ENCODE peak calls at places on chromosomes 1 and 21, in nine cellular contexts. H is left lung; C is GM03348; O is CD4-positive, alpha-beta T cell; U is progenitor cell of endocrine pancreas; J is kidney tubule cell; P is ascending aorta; M is astrocyte; B is effector CD4-positive, alpha-beta T cell. Q is an unnamed sample.
A peak's percentile ranks its signal among the peaks of the same experiment; 100 is the strongest.

GRCh38 chr1:207289756-207290155 is 31.7 kb upstream of the CD55 start:
- DNase-seq in H (no peak), C (no peak), O (no peak), U (no peak), J (no peak), P (no peak), M (no peak), B (no peak), Q (no peak)

GRCh38 chr1:113095790-113096455 is 22.9 kb downstream of the LRIG2 start:
- DNase-seq in H (no peak), C (no peak), O (no peak), U (no peak), J (no peak), P (no peak), M (no peak), B (no peak), Q (no peak)

GRCh38 chr1:116167625-116168276 is 56.6 kb downstream of the MAB21L3 start:
- DNase-seq in H (peak; percentile 80), C (peak; percentile 33), O (no peak), U (peak; percentile 15), J (peak; percentile 34), P (no peak), M (no peak), B (no peak), Q (no peak)

GRCh38 chr1:17031436-17031835 is 19.7 kb upstream of the ATP13A2 start:
- DNase-seq in H (no peak), C (no peak), O (no peak), U (no peak), J (no peak), P (no peak), M (no peak), B (no peak), Q (no peak)

GRCh38 chr1:17027403-17027802 is 15.7 kb upstream of the ATP13A2 start:
- DNase-seq in H (no peak), C (peak; percentile 68), O (no peak), U (no peak), J (no peak), P (no peak), M (no peak), B (no peak), Q (no peak)

GRCh38 chr21:43890042-43890441 is 25.0 kb downstream of the AGPAT3 start:
- DNase-seq in H (no peak), C (no peak), O (no peak), U (no peak), J (no peak), P (no peak), M (no peak), B (no peak), Q (no peak)

GRCh38 chr1:115074839-115075534 is 14.3 kb downstream of the TSPAN2 start:
- DNase-seq in H (no peak), C (no peak), O (no peak), U (no peak), J (no peak), P (no peak), M (peak; percentile 19), B (no peak), Q (no peak)

GRCh38 chr21:44900559-44901251 is 20.0 kb downstream of the ITGB2 start:
- DNase-seq in H (peak; percentile 51), C (no peak), O (no peak), U (no peak), J (no peak), P (no peak), M (no peak), B (no peak), Q (no peak)

GRCh38 chr1:197145451-197146029 is 929 bp downstream of the ASPM start:
- DNase-seq in H (no peak), C (no peak), O (no peak), U (no peak), J (no peak), P (no peak), M (no peak), B (no peak), Q (no peak)

GRCh38 chr1:119367332-119368124 is 1.1 kb upstream of the HAO2 start:
- DNase-seq in H (no peak), C (peak; percentile 82), O (no peak), U (no peak), J (peak; percentile 60), P (no peak), M (peak; percentile 23), B (no peak), Q (peak; percentile 15)

GRCh38 chr1:43861337-43861736 is 72.3 kb upstream of the ARTN start:
- DNase-seq in H (no peak), C (peak; percentile 36), O (no peak), U (no peak), J (peak; percentile 23), P (no peak), M (peak; percentile 61), B (no peak), Q (peak; percentile 48)

GRCh38 chr1:109931189-109931672 is 20.6 kb downstream of the CSF1 start:
- DNase-seq in H (peak; percentile 85), C (peak; percentile 52), O (no peak), U (peak; percentile 81), J (peak; percentile 82), P (no peak), M (peak; percentile 68), B (no peak), Q (peak; percentile 42)

GRCh38 chr1:156959414-156959813 is 39.0 kb downstream of the LRRC71 start:
- DNase-seq in H (no peak), C (peak; percentile 33), O (no peak), U (no peak), J (no peak), P (no peak), M (no peak), B (no peak), Q (no peak)

GRCh38 chr1:62832276-62832675 is 48.3 kb downstream of the ATG4C start:
- DNase-seq in H (no peak), C (no peak), O (no peak), U (no peak), J (no peak), P (no peak), M (no peak), B (no peak), Q (no peak)

GRCh38 chr21:33127154-33127893 is 57.4 kb downstream of the OLIG1 start:
- DNase-seq in H (peak; percentile 84), C (peak; percentile 83), O (peak; percentile 57), U (peak; percentile 62), J (peak; percentile 75), P (no peak), M (peak; percentile 25), B (peak; percentile 24), Q (peak; percentile 38)

GRCh38 chr1:173549813-173550212 is 53.1 kb downstream of the SLC9C2 start:
- DNase-seq in H (no peak), C (no peak), O (no peak), U (no peak), J (no peak), P (no peak), M (no peak), B (no peak), Q (no peak)

GRCh38 chr1:70038025-70038424 is 167.4 kb downstream of the LRRC40 start:
- DNase-seq in H (no peak), C (no peak), O (no peak), U (no peak), J (peak; percentile 14), P (no peak), M (peak; percentile 28), B (no peak), Q (peak; percentile 48)

GRCh38 chr1:180003026-180003695 is 48.6 kb downstream of the CEP350 start:
- DNase-seq in H (no peak), C (no peak), O (no peak), U (no peak), J (peak; percentile 4), P (no peak), M (no peak), B (no peak), Q (no peak)

GRCh38 chr1:7555391-7556185 is 215.5 kb upstream of the VAMP3 start:
- DNase-seq in H (no peak), C (no peak), O (no peak), U (no peak), J (no peak), P (no peak), M (no peak), B (no peak), Q (no peak)

GRCh38 chr1:155322571-155322952 is 1.9 kb downstream of the RUSC1 start:
- DNase-seq in H (peak; percentile 84), C (peak; percentile 53), O (no peak), U (no peak), J (peak; percentile 37), P (no peak), M (no peak), B (no peak), Q (no peak)

GRCh38 chr1:85553936-85554335 is 26.6 kb upstream of the CCN1 start:
- DNase-seq in H (no peak), C (no peak), O (no peak), U (no peak), J (no peak), P (no peak), M (no peak), B (no peak), Q (no peak)

GRCh38 chr21:32008714-32009113 is 135.9 kb downstream of the HUNK start:
- DNase-seq in H (no peak), C (no peak), O (no peak), U (no peak), J (no peak), P (no peak), M (no peak), B (no peak), Q (no peak)

GRCh38 chr1:182829285-182829932 is 9.7 kb upstream of the DHX9 start:
- DNase-seq in H (no peak), C (no peak), O (no peak), U (no peak), J (no peak), P (no peak), M (no peak), B (no peak), Q (no peak)

GRCh38 chr1:228206582-228207351 is 1.1 kb upstream of the OBSCN start:
- DNase-seq in H (no peak), C (no peak), O (no peak), U (no peak), J (no peak), P (no peak), M (no peak), B (no peak), Q (no peak)

GRCh38 chr1:21240706-21241105 is 49.6 kb downstream of the ECE1 start:
- DNase-seq in H (no peak), C (no peak), O (no peak), U (no peak), J (no peak), P (no peak), M (no peak), B (no peak), Q (no peak)

GRCh38 chr1:221718391-221719277 is 23.3 kb downstream of the DUSP10 start:
- DNase-seq in H (no peak), C (peak; percentile 77), O (no peak), U (no peak), J (no peak), P (no peak), M (peak; percentile 95), B (no peak), Q (peak; percentile 7)

GRCh38 chr21:31557956-31558838 is 101.3 kb upstream of the SOD1 start:
- DNase-seq in H (no peak), C (no peak), O (peak; percentile 23), U (peak; percentile 18), J (peak; percentile 32), P (no peak), M (no peak), B (peak; percentile 16), Q (no peak)

GRCh38 chr1:54493608-54494007 is 54.4 kb upstream of the ACOT11 start:
- DNase-seq in H (no peak), C (peak; percentile 42), O (no peak), U (no peak), J (peak; percentile 70), P (no peak), M (no peak), B (no peak), Q (peak; percentile 22)

GRCh38 chr1:184624051-184624450 is 130.6 kb downstream of the EDEM3 start:
- DNase-seq in H (no peak), C (no peak), O (no peak), U (no peak), J (no peak), P (no peak), M (no peak), B (no peak), Q (peak; percentile 54)

GRCh38 chr1:32813941-32814739 is 3.0 kb downstream of the YARS1 start:
- DNase-seq in H (no peak), C (no peak), O (no peak), U (no peak), J (peak; percentile 46), P (no peak), M (peak; percentile 47), B (no peak), Q (no peak)

Q was measured in NCI-H226.